ENCODE peak calls at places on chromosomes 7 and 10, in four cellular contexts. One of them, this sample, is unnamed.

GRCh38 chr7:157008206-157009169 is 2.0 kb downstream of the MNX1 start:
- DNase-seq in WERI-Rb-1: no peak
- DNase-seq in stomach: no peak
- DNase-seq in mucosa of descending colon: peak
- DNase-seq in this sample: no peak

GRCh38 chr10:74922921-74923320 is 96.5 kb downstream of the KAT6B start:
- DNase-seq in WERI-Rb-1: no peak
- DNase-seq in stomach: no peak
- DNase-seq in mucosa of descending colon: no peak
- DNase-seq in this sample: no peak

GRCh38 chr10:100828744-100829102 is 83.3 kb downstream of the PAX2 start:
- DNase-seq in WERI-Rb-1: peak
- DNase-seq in stomach: no peak
- DNase-seq in mucosa of descending colon: no peak
- DNase-seq in this sample: no peak

GRCh38 chr7:17989546-17989945 is 38.1 kb downstream of the PRPS1L1 start:
- DNase-seq in WERI-Rb-1: no peak
- DNase-seq in stomach: no peak
- DNase-seq in mucosa of descending colon: no peak
- DNase-seq in this sample: no peak

GRCh38 chr7:38330861-38331709 is 57.6 kb upstream of the TARP start:
- DNase-seq in WERI-Rb-1: peak
- DNase-seq in stomach: no peak
- DNase-seq in mucosa of descending colon: no peak
- DNase-seq in this sample: no peak

GRCh38 chr10:47331491-47331890 is 9.2 kb downstream of the GDF2 start:
- DNase-seq in WERI-Rb-1: no peak
- DNase-seq in stomach: peak
- DNase-seq in mucosa of descending colon: no peak
- DNase-seq in this sample: no peak

GRCh38 chr7:134823400-134823799 is 44.0 kb downstream of the CALD1 start:
- DNase-seq in WERI-Rb-1: no peak
- DNase-seq in stomach: no peak
- DNase-seq in mucosa of descending colon: no peak
- DNase-seq in this sample: no peak

GRCh38 chr10:69086131-69086530 is 1.8 kb upstream of the SRGN start:
- DNase-seq in WERI-Rb-1: no peak
- DNase-seq in stomach: no peak
- DNase-seq in mucosa of descending colon: no peak
- DNase-seq in this sample: no peak

GRCh38 chr10:132836248-132836831 is 50.4 kb upstream of the NKX6-2 start:
- DNase-seq in WERI-Rb-1: no peak
- DNase-seq in stomach: peak
- DNase-seq in mucosa of descending colon: no peak
- DNase-seq in this sample: no peak

GRCh38 chr7:95527033-95527775 is 41.5 kb downstream of the ASB4 start:
- DNase-seq in WERI-Rb-1: peak
- DNase-seq in stomach: no peak
- DNase-seq in mucosa of descending colon: no peak
- DNase-seq in this sample: no peak

GRCh38 chr10:126528320-126528835 is 140.1 kb upstream of the ADAM12 start:
- DNase-seq in WERI-Rb-1: no peak
- DNase-seq in stomach: no peak
- DNase-seq in mucosa of descending colon: no peak
- DNase-seq in this sample: no peak

GRCh38 chr10:59838390-59838789 is 68.0 kb downstream of the CCDC6 start:
- DNase-seq in WERI-Rb-1: no peak
- DNase-seq in stomach: no peak
- DNase-seq in mucosa of descending colon: no peak
- DNase-seq in this sample: no peak

DNA sequence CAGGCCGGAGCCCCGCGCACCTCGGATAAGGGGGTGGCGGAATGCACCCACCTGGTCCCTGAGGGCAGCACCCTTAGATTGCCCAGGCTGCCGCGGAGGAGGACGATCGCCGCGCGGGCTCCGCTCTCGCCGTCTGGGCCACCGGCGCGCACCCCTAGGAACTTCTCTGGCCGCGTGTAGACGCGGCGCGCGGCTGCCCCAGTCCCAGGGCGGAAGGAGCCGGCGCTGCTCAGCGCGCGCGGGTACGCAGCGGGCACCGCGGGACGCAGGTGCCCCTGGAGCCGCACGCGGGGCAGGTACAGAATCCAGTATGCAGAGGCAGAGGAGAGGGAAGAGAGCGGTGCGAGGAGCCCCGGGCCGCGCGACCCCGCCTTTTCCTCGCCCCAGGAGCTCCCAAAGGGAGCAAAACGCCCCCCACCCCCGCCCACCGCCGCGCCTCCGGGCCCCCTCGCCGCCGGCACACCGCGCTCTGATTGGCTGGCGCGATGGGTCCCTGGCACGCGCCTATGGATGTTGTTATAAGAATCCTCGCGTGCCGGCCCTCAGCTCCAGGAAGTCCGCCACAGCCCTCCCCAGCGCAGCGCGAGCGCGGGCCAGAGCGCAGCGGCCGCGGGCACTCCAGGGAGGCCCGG is at the start of gene PTF1A:
- DNase-seq in WERI-Rb-1: no peak
- DNase-seq in stomach: no peak
- DNase-seq in mucosa of descending colon: no peak
- DNase-seq in this sample: no peak
- H3K4me3 ChIP-seq in WERI-Rb-1: peak
- H3K4me3 ChIP-seq in stomach: peak
- H3K4me3 ChIP-seq in mucosa of descending colon: no peak
- H3K4me3 ChIP-seq in this sample: no peak

DNA sequence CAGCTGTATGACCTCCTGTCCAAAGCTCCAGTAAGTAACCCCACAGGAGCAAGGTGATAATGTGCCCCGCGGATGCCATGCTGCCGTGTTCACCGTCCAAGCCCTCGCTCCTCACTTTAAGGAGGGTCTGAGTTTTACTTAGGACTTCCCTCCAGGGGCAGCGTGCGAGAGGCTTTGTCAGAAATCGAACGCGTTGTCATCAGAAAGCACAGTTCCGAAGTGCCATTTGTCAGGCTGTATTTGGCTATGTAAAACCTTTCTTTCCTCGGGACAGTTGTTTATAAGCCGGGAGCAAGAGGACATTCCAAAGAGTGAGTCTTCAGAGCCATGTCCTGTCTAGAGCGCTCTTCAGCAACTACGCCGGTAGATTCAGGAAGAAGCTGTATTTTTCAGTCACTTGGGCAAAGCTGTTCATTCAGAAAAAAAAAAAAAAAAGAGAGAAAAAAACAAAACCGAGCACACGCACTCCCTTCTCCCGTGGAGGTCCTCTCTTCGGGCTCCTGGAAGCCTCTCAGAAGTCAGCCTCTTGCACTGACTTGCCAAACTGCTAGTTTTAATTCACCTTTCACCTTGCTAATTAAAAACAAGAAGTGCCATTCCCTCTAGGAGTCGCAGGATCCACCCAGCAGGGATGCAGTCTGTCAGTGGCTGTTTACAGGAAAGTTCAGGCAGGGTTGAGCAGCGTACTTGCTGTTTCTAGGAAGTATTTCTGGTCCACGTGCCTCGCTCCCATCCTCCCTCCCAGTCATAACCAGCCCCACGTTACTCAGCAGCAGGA is at the start of gene SEMA3E:
- DNase-seq in WERI-Rb-1: no peak
- DNase-seq in stomach: peak
- DNase-seq in mucosa of descending colon: peak
- DNase-seq in this sample: no peak
- TF ChIP-seq CTCF in WERI-Rb-1: no peak
- TF ChIP-seq CTCF in stomach: no peak
- TF ChIP-seq CTCF in mucosa of descending colon: no peak
- TF ChIP-seq CTCF in this sample: no peak

DNA sequence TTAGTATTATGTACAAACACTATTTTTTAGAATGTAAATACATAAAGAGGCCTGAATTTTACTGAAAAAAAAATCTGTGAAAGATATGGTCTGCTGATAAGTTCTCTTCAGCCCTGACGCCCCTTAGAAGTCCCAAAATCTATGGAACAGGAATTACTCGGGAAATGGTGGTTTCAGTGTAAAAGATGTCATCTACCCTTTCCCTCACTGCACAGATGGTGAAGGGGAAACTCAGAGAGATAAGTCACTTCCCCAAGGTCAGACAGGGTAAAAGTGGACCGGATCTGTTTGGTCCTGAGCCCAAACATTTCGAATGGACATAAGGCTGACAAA is 458 bp upstream of the MCM10 start:
- DNase-seq in WERI-Rb-1: no peak
- DNase-seq in stomach: no peak
- DNase-seq in mucosa of descending colon: no peak
- DNase-seq in this sample: no peak
- H3K4me3 ChIP-seq in WERI-Rb-1: peak
- H3K4me3 ChIP-seq in stomach: peak
- H3K4me3 ChIP-seq in mucosa of descending colon: peak
- H3K4me3 ChIP-seq in this sample: peak

DNA sequence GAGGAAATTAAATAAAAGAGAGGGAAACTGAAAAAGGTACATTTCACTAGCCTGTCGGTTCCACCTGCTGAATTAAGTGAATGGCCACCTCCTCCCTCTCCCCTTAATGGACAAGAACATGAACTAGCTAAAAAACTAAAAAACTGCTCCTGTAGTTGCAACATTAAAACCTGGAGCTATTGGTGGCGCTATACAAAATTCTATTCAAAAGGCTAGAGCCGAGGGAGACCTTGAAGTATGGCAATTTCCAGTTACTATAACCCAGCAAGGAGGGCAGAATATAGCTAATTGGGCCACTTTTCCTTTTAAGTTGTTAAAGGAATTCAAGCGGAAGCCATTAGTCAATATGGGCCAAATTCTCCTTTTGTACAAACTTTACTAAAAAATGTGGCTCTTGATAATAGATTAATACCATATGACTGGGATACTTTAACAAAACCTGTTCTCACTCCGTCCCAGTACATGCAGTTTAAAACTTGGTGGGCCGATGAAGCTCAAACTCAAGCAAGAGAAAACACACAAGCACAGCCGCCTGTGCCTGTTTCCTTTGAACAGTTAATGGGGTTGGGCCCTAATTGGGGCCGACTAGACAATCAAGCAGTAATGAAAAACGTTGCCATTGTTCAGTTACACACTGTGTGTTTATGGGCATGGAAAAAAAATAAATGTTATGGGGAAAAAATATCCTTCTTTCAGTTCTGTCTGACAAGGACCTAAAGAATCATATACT is 6.5 kb upstream of the CHST3 start:
- DNase-seq in WERI-Rb-1: no peak
- DNase-seq in stomach: no peak
- DNase-seq in mucosa of descending colon: no peak
- DNase-seq in this sample: no peak
- TF ChIP-seq CTCF in WERI-Rb-1: no peak
- TF ChIP-seq CTCF in stomach: no peak
- TF ChIP-seq CTCF in mucosa of descending colon: no peak
- TF ChIP-seq CTCF in this sample: no peak

GRCh38 chr7:27151945-27152815 is at the start of gene HOXA3:
- DNase-seq in WERI-Rb-1: peak
- DNase-seq in stomach: peak
- DNase-seq in mucosa of descending colon: peak
- DNase-seq in this sample: peak
- H3K4me3 ChIP-seq in WERI-Rb-1: peak
- H3K4me3 ChIP-seq in stomach: peak
- H3K4me3 ChIP-seq in mucosa of descending colon: peak
- H3K4me3 ChIP-seq in this sample: peak